ENCODE peak calls at places on chromosomes 7 and 10, in eight cellular contexts. Y is upper lobe of left lung, H is HepG2, V is right lobe of liver, Z is A549, B is gastrocnemius medialis, W is IMR-90, F is HCT116. K is an unnamed sample.
A peak's percentile ranks its signal among the peaks of the same experiment; 100 is the strongest.

GRCh38 chr10:121709674-121710073 is 111.4 kb upstream of the FGFR2 start:
- ATAC-seq in F (no peak), Z (no peak), V (no peak), H (no peak), W (no peak), Y (peak; percentile 85), B (no peak), K (peak; percentile 72)

GRCh38 chr10:130128922-130129321 is 7.3 kb upstream of the GLRX3 start:
- ATAC-seq in V (peak; percentile 15), Y (peak; percentile 16), F (no peak), B (no peak), W (no peak), H (no peak), Z (no peak), K (no peak)

GRCh38 chr7:134512271-134512670 is 15.1 kb upstream of the AKR1B10 start:
- ATAC-seq in Z (no peak), F (no peak), B (no peak), Y (no peak), W (no peak), V (no peak), H (no peak), K (no peak)

GRCh38 chr7:138919256-138919655 is 61.9 kb downstream of the KIAA1549 start:
- ATAC-seq in F (no peak), Z (no peak), W (peak; percentile 87), B (no peak), H (no peak), Y (no peak), V (no peak), K (no peak)

GRCh38 chr10:125925244-125925834 is 29.0 kb downstream of the FANK1 start:
- ATAC-seq in B (no peak), W (no peak), F (no peak), V (no peak), Y (peak; percentile 28), Z (no peak), H (no peak), K (no peak)

GRCh38 chr10:30437039-30437781 is 3.2 kb downstream of the MAP3K8 start:
- ATAC-seq in W (no peak), F (no peak), Y (no peak), V (no peak), H (no peak), Z (no peak), B (no peak), K (no peak)

GRCh38 chr10:59372543-59372942 is 10.2 kb upstream of the FAM13C start:
- ATAC-seq in Y (no peak), B (no peak), F (no peak), Z (no peak), H (no peak), W (peak; percentile 88), V (no peak), K (no peak)

GRCh38 chr7:106812027-106812643 is 52.9 kb upstream of the PIK3CG start:
- ATAC-seq in H (no peak), B (peak; percentile 75), Z (no peak), V (no peak), Y (peak; percentile 65), W (no peak), F (no peak), K (no peak)

GRCh38 chr7:7746419-7746818 is 28.0 kb upstream of the RPA3 start:
- ATAC-seq in H (no peak), B (no peak), W (no peak), Z (no peak), F (no peak), V (no peak), Y (no peak), K (no peak)

GRCh38 chr10:123021517-123021916 is 12.7 kb downstream of the ACADSB start:
- ATAC-seq in H (no peak), B (no peak), Y (no peak), W (no peak), F (peak; percentile 86), V (peak; percentile 59), Z (no peak), K (no peak)

GRCh38 chr10:35979116-35979515 is 337.0 kb upstream of the FZD8 start:
- ATAC-seq in W (no peak), Z (no peak), B (no peak), F (no peak), V (no peak), H (no peak), Y (no peak), K (no peak)

GRCh38 chr7:134779741-134780065 is 269 bp downstream of the CALD1 start:
- ATAC-seq in Y (peak; percentile 43), F (peak; percentile 48), H (peak; percentile 34), V (peak; percentile 19), W (peak; percentile 13), B (no peak), Z (peak; percentile 66), K (peak; percentile 2)

GRCh38 chr10:58776613-58777318 is 264.1 kb downstream of the BICC1 start:
- ATAC-seq in V (no peak), Y (peak; percentile 7), H (no peak), B (no peak), W (peak; percentile 15), F (no peak), Z (peak; percentile 27), K (no peak)

GRCh38 chr7:136526408-136527105 is 341.9 kb upstream of the CHRM2 start:
- ATAC-seq in H (no peak), F (no peak), Y (peak; percentile 10), B (no peak), W (no peak), V (peak; percentile 30), Z (no peak), K (no peak)

GRCh38 chr10:85614566-85614965 is 752.0 kb downstream of the GRID1 start:
- ATAC-seq in W (no peak), V (no peak), B (no peak), F (no peak), Y (no peak), H (no peak), Z (no peak), K (no peak)

DNA sequence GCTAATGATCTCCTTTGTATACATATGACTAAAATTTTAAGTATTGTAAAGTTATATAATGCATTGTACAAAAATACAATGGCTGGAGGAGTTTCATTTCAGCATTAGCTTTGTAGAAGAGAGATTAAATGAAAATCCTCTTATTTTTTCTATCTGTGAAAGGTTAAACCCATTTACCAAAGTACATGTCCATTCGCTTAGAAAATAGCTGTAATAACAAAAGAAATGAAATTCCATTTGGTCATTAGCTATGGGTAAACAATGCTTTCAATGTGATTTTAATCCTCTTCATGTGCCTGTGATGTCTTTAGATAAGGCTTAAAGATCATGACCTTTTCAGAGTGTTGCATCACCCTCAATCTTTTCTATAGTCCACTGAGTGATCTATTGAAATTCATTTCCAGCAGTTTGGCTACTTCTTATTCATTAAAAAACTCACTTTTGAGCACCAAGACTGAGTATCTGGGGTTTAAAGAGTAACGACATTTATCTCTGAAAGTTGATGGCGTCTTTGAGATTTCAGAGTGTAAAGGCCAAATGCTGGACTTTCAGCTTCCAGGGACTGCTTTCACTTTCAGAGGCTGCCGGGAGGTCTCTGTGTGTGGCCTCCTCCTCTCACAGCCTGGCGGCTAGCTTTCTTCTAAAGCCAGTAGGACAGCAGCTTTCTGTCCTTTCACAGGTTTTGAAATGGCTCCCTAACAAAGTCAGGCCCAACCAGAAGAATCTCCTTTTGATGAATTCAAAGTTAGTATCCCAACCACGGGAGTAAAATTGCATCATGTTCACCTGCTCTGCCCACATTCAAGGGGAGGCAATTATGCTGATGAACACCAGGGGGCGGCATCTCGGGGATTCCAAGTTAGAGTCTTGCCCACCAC is 701.4 kb upstream of the COBL start:
- ATAC-seq in V (peak; percentile 78), F (no peak), Y (peak; percentile 39), Z (peak; percentile 77), W (no peak), H (peak; percentile 97), B (no peak), K (no peak)
- TF ChIP-seq CTCF in V (peak; percentile 48), F (peak; percentile 42), Y (no peak), Z (peak; percentile 35), W (no peak), H (peak; percentile 77), B (no peak), K (no peak)

GRCh38 chr10:110003524-110003885 is 4.3 kb upstream of the ADD3 start:
- ATAC-seq in B (no peak), W (no peak), F (no peak), Z (no peak), Y (no peak), V (no peak), H (no peak), K (no peak)

GRCh38 chr10:110007171-110007700 is 548 bp upstream of the ADD3 start:
- ATAC-seq in W (peak; percentile 43), B (peak; percentile 55), Z (peak; percentile 69), H (peak; percentile 56), F (peak; percentile 46), V (peak; percentile 49), Y (peak; percentile 76), K (peak; percentile 43)

GRCh38 chr10:110006358-110007170 is 1.2 kb upstream of the ADD3 start:
- ATAC-seq in Z (peak; percentile 23), V (no peak), W (peak; percentile 8), H (peak; percentile 1), Y (peak; percentile 73), F (no peak), B (peak; percentile 25), K (peak; percentile 61)

GRCh38 chr10:110007701-110008517 is at the start of gene ADD3:
- ATAC-seq in Z (peak; percentile 85), B (peak; percentile 80), H (peak; percentile 85), Y (peak; percentile 95), F (peak; percentile 78), V (peak; percentile 95), W (peak; percentile 92), K (peak; percentile 84)

DNA sequence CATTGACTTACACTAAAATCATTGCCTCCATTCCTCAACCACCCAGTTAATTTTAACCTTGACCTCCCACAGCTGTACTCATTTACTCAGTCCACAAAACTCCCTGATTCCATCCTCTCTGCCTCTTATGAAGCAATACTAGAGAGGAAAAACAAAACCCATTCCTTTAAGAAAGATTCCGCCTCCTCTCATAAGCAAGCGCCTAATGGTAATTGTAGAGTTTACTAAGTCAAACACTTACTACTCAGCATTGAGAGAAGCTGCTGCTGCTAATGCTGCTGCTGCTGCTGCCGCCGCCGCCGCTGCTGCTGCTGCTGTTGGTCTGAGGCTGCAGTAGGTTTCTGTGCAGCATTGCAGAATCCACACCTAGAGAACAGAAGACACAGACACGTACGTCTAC is 2.1 kb upstream of the ADD3 start:
- ATAC-seq in B (peak; percentile 6), W (peak; percentile 4), Y (peak; percentile 20), Z (no peak), V (no peak), F (no peak), H (no peak), K (peak; percentile 35)
- TF ChIP-seq POLR2A in B (no peak), W (no peak), Y (no peak), Z (no peak), V (no peak), F (no peak), H (no peak), K (no peak)

DNA sequence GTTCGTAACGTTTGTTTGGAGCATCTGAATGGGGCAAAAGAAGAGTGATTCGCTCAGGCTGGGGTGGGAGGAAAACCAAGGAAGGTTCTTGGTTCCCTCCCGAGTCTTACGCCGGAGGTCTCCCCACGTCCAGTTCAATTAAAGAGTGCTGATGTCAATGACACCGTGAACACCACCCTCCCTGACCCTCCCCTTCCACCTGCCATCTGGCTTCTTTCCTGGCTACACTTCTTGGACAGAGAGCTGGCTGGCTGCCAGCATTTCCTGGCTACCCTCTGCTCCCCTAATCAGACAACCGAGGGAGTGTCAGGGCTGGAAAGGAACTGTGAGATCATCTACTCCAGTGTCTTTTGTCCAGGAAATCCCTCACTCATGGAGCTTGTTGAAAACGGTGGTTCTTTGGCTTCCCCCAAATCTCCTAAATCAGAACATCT is 24.1 kb upstream of the FFAR4 start:
- ATAC-seq in B (peak; percentile 36), H (peak; percentile 66), Z (peak; percentile 48), V (peak; percentile 84), Y (peak; percentile 90), W (peak; percentile 61), F (peak; percentile 37), K (peak; percentile 63)
- TF ChIP-seq CTCF in B (no peak), H (no peak), Z (no peak), V (no peak), Y (no peak), W (no peak), F (no peak), K (no peak)

GRCh38 chr7:89133357-89133756 is 337.8 kb upstream of the TEX47 start:
- ATAC-seq in V (no peak), W (no peak), B (no peak), F (no peak), H (no peak), Z (no peak), Y (no peak), K (no peak)
- TF ChIP-seq POLR2A in V (no peak), W (no peak), B (no peak), F (no peak), H (no peak), Z (no peak), Y (no peak), K (no peak)